ENCODE peak calls at places on chromosomes 12 and 14, in eight cellular contexts. I is astrocyte, S is MM.1S, D is kidney epithelial cell, J is vagina, O is heart left ventricle, F is right cardiac atrium, U is lower lobe of right lung. W is an unnamed sample. For H3K27me3, the result is how much of the 10 kb centered on the place peaks cover.

GRCh38 chr14:89422181-89422951 is 5.3 kb upstream of the FOXN3 start:
- DNase-seq in J (no peak), O (no peak), I (no peak), D (no peak), F (no peak), S (no peak), U (no peak), W (peak)

GRCh38 chr12:4118017-4118510 is 155.5 kb upstream of the CCND2 start:
- DNase-seq in F (peak), J (no peak), D (no peak), I (peak), O (peak), U (peak), S (peak), W (peak)

GRCh38 chr14:54446201-54446693 is 5.1 kb upstream of the CNIH1 start:
- DNase-seq in F (no peak), J (no peak), S (no peak), U (peak), D (no peak), I (peak), O (no peak), W (no peak)

GRCh38 chr12:41224066-41224465 is 35.9 kb downstream of the PDZRN4 start:
- DNase-seq in J (no peak), D (no peak), F (no peak), U (no peak), I (no peak), S (no peak), O (no peak), W (no peak)

GRCh38 chr12:24791622-24792021 is 157.3 kb downstream of the BCAT1 start:
- DNase-seq in D (no peak), O (no peak), F (no peak), S (no peak), J (no peak), U (no peak), I (no peak), W (peak)

GRCh38 chr14:68794856-68795601 is 2.2 kb upstream of the ZFP36L1 start:
- DNase-seq in S (peak), I (peak), F (no peak), D (no peak), J (no peak), O (no peak), U (no peak), W (peak)

GRCh38 chr12:109625131-109625559 is 51.6 kb downstream of the MVK start:
- DNase-seq in I (peak), F (no peak), U (no peak), J (no peak), O (peak), S (no peak), D (no peak), W (peak)

GRCh38 chr12:16285586-16285985 is 8.1 kb upstream of the SLC15A5 start:
- DNase-seq in O (no peak), U (no peak), S (no peak), D (no peak), I (peak), F (no peak), J (no peak), W (no peak)

GRCh38 chr12:49019435-49020317 is 1.1 kb upstream of the PRKAG1 start:
- DNase-seq in O (no peak), S (peak), J (no peak), F (no peak), I (no peak), D (no peak), U (no peak), W (no peak)

GRCh38 chr14:72888202-72888601 is 5.7 kb downstream of the DPF3 start:
- DNase-seq in F (no peak), I (no peak), D (no peak), O (no peak), J (no peak), U (no peak), S (no peak), W (no peak)

GRCh38 chr12:62803756-62804155 is 131.2 kb downstream of the PPM1H start:
- DNase-seq in F (no peak), S (no peak), J (no peak), O (no peak), I (no peak), U (no peak), D (no peak), W (no peak)

GRCh38 chr14:85607571-85608219 is 77.8 kb downstream of the FLRT2 start:
- DNase-seq in O (no peak), F (no peak), U (no peak), D (peak), S (no peak), I (peak), J (no peak), W (no peak)

GRCh38 chr14:63342381-63342780 is 23.6 kb upstream of the GPHB5 start:
- DNase-seq in F (no peak), D (no peak), U (no peak), O (no peak), S (no peak), J (no peak), I (no peak), W (no peak)

GRCh38 chr12:14905269-14906004 is 19.8 kb upstream of the MGP start:
- DNase-seq in F (peak), S (no peak), J (no peak), I (no peak), U (no peak), O (peak), D (no peak), W (no peak)

GRCh38 chr14:64465208-64465821 is at the start of gene AKAP5:
- DNase-seq in J (no peak), S (peak), U (peak), I (peak), O (peak), F (peak), D (no peak), W (peak)

GRCh38 chr14:64463873-64464272 is 1.4 kb upstream of the AKAP5 start:
- DNase-seq in J (no peak), S (no peak), F (no peak), D (no peak), O (no peak), U (no peak), I (no peak), W (no peak)

GRCh38 chr14:64464695-64465094 is 604 bp upstream of the AKAP5 start:
- DNase-seq in D (no peak), I (no peak), F (no peak), J (no peak), S (no peak), O (no peak), U (no peak), W (no peak)

GRCh38 chr14:64461221-64461620 is 4.1 kb upstream of the AKAP5 start:
- DNase-seq in D (no peak), O (no peak), U (no peak), I (no peak), J (no peak), F (no peak), S (no peak), W (no peak)

GRCh38 chr14:64463198-64463597 is 2.1 kb upstream of the AKAP5 start:
- DNase-seq in O (no peak), F (no peak), J (no peak), I (no peak), S (no peak), D (no peak), U (no peak), W (no peak)
- H3K27me3 ChIP-seq in O (under half), F (under half), J (under half), I (under half), S (under half), D (under half), U (under half), W (under half)

GRCh38 chr14:50530358-50530757 is 2.0 kb downstream of the MAP4K5 start:
- DNase-seq in U (no peak), S (no peak), O (no peak), F (no peak), I (peak), J (no peak), D (no peak), W (no peak)
- H3K4me3 ChIP-seq in U (peak), S (no peak), O (no peak), F (peak), I (peak), J (peak), D (peak), W (no peak)

DNA sequence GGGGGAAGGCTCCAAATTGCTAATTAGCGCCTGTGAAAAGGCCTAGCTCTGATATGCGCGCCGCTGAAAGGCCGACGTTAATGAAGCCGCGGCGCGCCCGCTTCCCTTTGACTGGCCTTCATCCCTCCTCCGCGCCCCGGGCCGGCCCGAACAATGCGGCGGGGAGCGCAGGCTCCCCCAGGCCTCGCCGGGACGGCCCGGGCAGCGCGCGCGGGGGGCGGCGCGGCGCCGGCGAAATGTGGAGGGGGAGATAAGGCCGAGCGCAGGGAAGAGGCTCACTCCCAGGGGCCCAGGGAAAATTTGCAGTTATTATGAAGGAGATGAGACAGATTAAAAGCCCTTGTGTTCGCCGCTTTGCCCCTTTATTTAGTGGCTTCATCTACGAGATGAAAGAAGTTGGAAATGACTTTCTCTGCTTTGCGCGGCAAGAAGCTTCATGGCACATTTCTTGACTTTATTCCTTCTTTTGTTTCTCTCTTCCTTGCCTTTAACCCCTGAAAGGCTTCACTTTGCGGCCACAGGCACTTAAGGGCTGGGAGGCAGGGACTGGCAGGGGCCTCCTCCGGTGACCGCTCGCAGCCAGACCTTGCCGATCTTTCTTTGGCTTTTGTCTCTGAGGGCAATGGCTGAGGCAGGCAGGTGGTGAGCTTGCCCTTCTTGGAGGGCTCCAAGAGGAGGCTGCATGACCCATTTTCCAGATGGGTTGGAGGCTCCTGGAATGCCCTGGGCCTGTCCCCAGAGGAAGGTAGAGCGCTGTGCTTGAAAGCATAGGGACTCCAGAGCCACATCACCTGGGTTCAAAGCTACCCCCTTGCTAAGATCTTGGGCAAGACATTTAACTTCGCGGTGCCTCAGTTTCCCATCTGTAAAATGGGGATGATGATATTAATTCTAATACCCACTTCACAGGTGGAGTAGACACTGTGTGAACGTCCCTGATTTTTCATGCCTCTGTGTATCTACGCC is 12.7 kb upstream of the GPATCH2L start:
- DNase-seq in S (no peak), O (no peak), I (no peak), F (no peak), D (no peak), U (no peak), J (no peak), W (no peak)
- H3K27me3 ChIP-seq in S (under half), O (half or more), I (half or more), F (under half), D (under half), U (half or more), J (under half), W (under half)

GRCh38 chr12:1919763-1920162 is 1.3 kb upstream of the CACNA2D4 start:
- DNase-seq in F (no peak), O (no peak), S (no peak), J (no peak), D (no peak), I (no peak), U (no peak), W (no peak)

GRCh38 chr12:1918875-1919236 is 404 bp upstream of the CACNA2D4 start:
- DNase-seq in F (peak), U (peak), D (no peak), S (no peak), O (peak), I (no peak), J (no peak), W (no peak)

GRCh38 chr12:1917172-1918070 is 1.0 kb downstream of the CACNA2D4 start:
- DNase-seq in I (no peak), O (peak), S (no peak), U (peak), F (peak), D (no peak), J (peak), W (no peak)

GRCh38 chr12:1919284-1919683 is 832 bp upstream of the CACNA2D4 start:
- DNase-seq in J (peak), O (no peak), F (no peak), S (no peak), U (no peak), D (no peak), I (no peak), W (no peak)

GRCh38 chr12:1918081-1918874 is at the start of gene CACNA2D4:
- DNase-seq in F (peak), I (no peak), J (peak), D (no peak), O (peak), U (peak), S (no peak), W (no peak)
- H3K4me3 ChIP-seq in F (no peak), I (no peak), J (no peak), D (no peak), O (no peak), U (peak), S (no peak), W (no peak)

GRCh38 chr12:57213068-57213715 is 3.4 kb upstream of the NXPH4 start:
- DNase-seq in F (peak), J (no peak), O (peak), S (peak), I (peak), D (peak), U (peak), W (peak)

GRCh38 chr12:57216014-57216891 is at the start of gene NXPH4:
- DNase-seq in O (no peak), J (no peak), S (peak), I (no peak), F (peak), D (no peak), U (no peak), W (peak)

GRCh38 chr12:57215668-57216013 is 953 bp upstream of the NXPH4 start:
- DNase-seq in D (no peak), I (no peak), U (no peak), F (no peak), O (no peak), J (no peak), S (no peak), W (no peak)

GRCh38 chr12:57214398-57214781 is 2.2 kb upstream of the NXPH4 start:
- DNase-seq in U (no peak), O (peak), D (no peak), S (peak), J (no peak), I (no peak), F (peak), W (peak)

GRCh38 chr12:57215065-57215464 is 1.5 kb upstream of the NXPH4 start:
- DNase-seq in F (peak), I (no peak), O (no peak), D (no peak), U (no peak), S (no peak), J (no peak), W (no peak)
- H3K27me3 ChIP-seq in F (under half), I (under half), O (half or more), D (half or more), U (half or more), S (half or more), J (under half), W (under half)

GRCh38 chr12:9669534-9669933 is at the start of gene CLEC2D:
- DNase-seq in U (no peak), J (no peak), S (no peak), O (no peak), F (no peak), I (no peak), D (no peak), W (no peak)
- H3K4me3 ChIP-seq in U (peak), J (no peak), S (no peak), O (no peak), F (no peak), I (no peak), D (no peak), W (no peak)

GRCh38 chr14:75374911-75375310 is 52.9 kb upstream of the JDP2 start:
- DNase-seq in U (no peak), J (no peak), O (no peak), F (no peak), S (no peak), I (no peak), D (no peak), W (no peak)
- H3K27me3 ChIP-seq in U (under half), J (under half), O (under half), F (under half), S (under half), I (under half), D (under half), W (under half)

DNA sequence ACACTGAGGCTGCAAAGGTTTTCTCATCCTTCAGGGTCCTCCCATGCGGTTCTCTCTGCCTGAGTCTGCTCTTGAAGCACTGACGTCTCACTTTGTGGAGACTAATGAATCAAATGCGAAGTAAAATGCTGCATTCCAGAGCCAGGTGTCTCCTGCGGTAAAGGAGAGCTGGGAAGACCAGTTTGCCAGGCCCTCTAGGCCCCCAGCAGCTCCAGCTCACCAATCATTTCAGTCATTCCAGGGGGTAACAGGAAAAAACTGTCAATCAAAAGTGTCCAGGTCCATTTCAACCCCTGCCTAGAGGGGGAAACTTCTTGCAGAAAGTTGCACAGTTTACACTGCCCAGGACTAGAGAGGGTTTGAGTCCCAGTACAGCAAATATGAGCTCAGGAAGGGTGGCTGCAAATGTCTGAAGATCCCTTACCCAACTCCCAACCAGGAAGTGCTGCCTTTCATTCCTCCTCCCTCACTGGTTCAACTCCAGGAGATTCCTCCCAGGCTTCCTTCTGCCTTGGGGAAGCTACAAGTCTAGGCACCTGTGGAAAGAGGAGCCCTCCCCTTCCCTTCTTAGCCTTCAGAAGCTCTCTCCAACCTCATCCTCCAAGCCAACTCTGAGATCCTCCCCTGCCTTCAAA is 2.7 kb upstream of the NXPH4 start:
- DNase-seq in U (no peak), I (no peak), F (no peak), D (no peak), S (no peak), O (no peak), J (no peak), W (no peak)
- H3K4me3 ChIP-seq in U (no peak), I (no peak), F (no peak), D (no peak), S (no peak), O (no peak), J (no peak), W (no peak)

DNA sequence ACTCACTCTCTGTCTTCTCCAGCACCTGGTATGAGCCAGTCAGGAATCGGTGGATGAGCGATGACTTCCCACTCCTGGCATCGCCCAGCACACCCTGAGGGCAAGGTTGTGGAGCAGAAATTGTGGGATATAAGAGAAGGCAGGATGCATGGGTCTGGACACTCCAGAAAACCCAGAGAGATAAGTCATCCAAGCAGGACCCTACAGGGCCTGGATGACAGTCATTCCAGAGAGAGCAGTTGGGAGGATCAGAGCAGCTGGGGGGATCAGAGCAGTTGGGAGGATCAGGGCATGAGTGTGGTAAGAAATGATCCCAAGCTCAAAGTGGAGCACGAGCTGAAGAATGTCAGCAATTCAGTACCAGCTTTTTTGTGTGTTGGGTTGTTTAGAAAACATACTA is 4.0 kb downstream of the AGAP2 start:
- DNase-seq in F (no peak), J (no peak), U (no peak), D (no peak), I (no peak), S (no peak), O (no peak), W (no peak)
- H3K27me3 ChIP-seq in F (under half), J (under half), U (half or more), D (half or more), I (half or more), S (under half), O (half or more), W (under half)

GRCh38 chr14:65689070-65689469 is 276.5 kb downstream of the FUT8 start:
- DNase-seq in I (no peak), D (no peak), S (no peak), F (no peak), O (no peak), J (no peak), U (no peak), W (no peak)
- H3K4me3 ChIP-seq in I (no peak), D (no peak), S (no peak), F (no peak), O (no peak), J (no peak), U (no peak), W (no peak)